ENCODE peak calls at places on chromosomes 12 and 14, in four cellular contexts. Y, I, V and P are unnamed samples.

GRCh38 chr14:62071029-62071428 is 308.8 kb downstream of the SNAPC1 start:
- DNase-seq in Y (no peak), I (peak), V (peak), P (no peak)

GRCh38 chr12:87025976-87026375 is 769.8 kb upstream of the MGAT4C start:
- DNase-seq in Y (no peak), I (no peak), V (no peak), P (no peak)

GRCh38 chr12:111546758-111547383 is 52.2 kb downstream of the ATXN2 start:
- DNase-seq in Y (no peak), I (peak), V (peak), P (no peak)

GRCh38 chr14:24956104-24956503 is 93.8 kb downstream of the STXBP6 start:
- DNase-seq in Y (no peak), I (no peak), V (no peak), P (no peak)

GRCh38 chr12:90122716-90123115 is 414.1 kb upstream of the ATP2B1 start:
- DNase-seq in Y (no peak), I (no peak), V (no peak), P (no peak)

GRCh38 chr12:109500406-109501185 is 23.2 kb downstream of the UBE3B start:
- DNase-seq in Y (no peak), I (no peak), V (no peak), P (no peak)

GRCh38 chr12:57899010-57899662 is 42.2 kb upstream of the ATP23 start:
- DNase-seq in Y (no peak), I (peak), V (peak), P (no peak)

GRCh38 chr14:100494645-100495044 is 92.6 kb downstream of the BEGAIN start:
- DNase-seq in Y (no peak), I (no peak), V (no peak), P (no peak)

GRCh38 chr12:49959570-49960473 is 1.9 kb upstream of the AQP5 start:
- DNase-seq in Y (peak), I (no peak), V (peak), P (no peak)

GRCh38 chr12:32437095-32437515 is 37.7 kb downstream of the FGD4 start:
- DNase-seq in Y (no peak), I (peak), V (peak), P (peak)

GRCh38 chr14:96424104-96424989 is 32.4 kb downstream of the AK7 start:
- DNase-seq in Y (peak), I (peak), V (peak), P (peak)

GRCh38 chr14:65482769-65483438 is 70.4 kb downstream of the FUT8 start:
- DNase-seq in Y (no peak), I (no peak), V (peak), P (no peak)

GRCh38 chr12:3293013-3293412 is 198.0 kb upstream of the PRMT8 start:
- DNase-seq in Y (no peak), I (no peak), V (no peak), P (no peak)

GRCh38 chr12:110677206-110677911 is 11.6 kb downstream of the HVCN1 start:
- DNase-seq in Y (no peak), I (no peak), V (no peak), P (no peak)

GRCh38 chr14:60326274-60326673 is 77.3 kb downstream of the PPM1A start:
- DNase-seq in Y (no peak), I (no peak), V (no peak), P (no peak)

GRCh38 chr12:44372259-44372658 is 503.9 kb downstream of the NELL2 start:
- DNase-seq in Y (no peak), I (peak), V (no peak), P (peak)

GRCh38 chr12:124786065-124786964 is 77.3 kb downstream of the SCARB1 start:
- DNase-seq in Y (peak), I (peak), V (peak), P (peak)

GRCh38 chr12:104163631-104164030 is 25.6 kb upstream of the NFYB start:
- DNase-seq in Y (no peak), I (no peak), V (no peak), P (no peak)

GRCh38 chr14:68140111-68140741 is 320.6 kb downstream of the RAD51B start:
- DNase-seq in Y (no peak), I (peak), V (peak), P (peak)

GRCh38 chr14:70451874-70452273 is at the start of gene ADAM21:
- DNase-seq in Y (no peak), I (no peak), V (no peak), P (no peak)

GRCh38 chr12:119179335-119180021 is 747 bp downstream of the HSPB8 start:
- DNase-seq in Y (no peak), I (peak), V (peak), P (no peak)

GRCh38 chr14:105093426-105094192 is 28.4 kb upstream of the GPR132 start:
- DNase-seq in Y (peak), I (peak), V (peak), P (no peak)

GRCh38 chr14:40697221-40697620 is 909.5 kb upstream of the LRFN5 start:
- DNase-seq in Y (no peak), I (no peak), V (no peak), P (no peak)

DNA sequence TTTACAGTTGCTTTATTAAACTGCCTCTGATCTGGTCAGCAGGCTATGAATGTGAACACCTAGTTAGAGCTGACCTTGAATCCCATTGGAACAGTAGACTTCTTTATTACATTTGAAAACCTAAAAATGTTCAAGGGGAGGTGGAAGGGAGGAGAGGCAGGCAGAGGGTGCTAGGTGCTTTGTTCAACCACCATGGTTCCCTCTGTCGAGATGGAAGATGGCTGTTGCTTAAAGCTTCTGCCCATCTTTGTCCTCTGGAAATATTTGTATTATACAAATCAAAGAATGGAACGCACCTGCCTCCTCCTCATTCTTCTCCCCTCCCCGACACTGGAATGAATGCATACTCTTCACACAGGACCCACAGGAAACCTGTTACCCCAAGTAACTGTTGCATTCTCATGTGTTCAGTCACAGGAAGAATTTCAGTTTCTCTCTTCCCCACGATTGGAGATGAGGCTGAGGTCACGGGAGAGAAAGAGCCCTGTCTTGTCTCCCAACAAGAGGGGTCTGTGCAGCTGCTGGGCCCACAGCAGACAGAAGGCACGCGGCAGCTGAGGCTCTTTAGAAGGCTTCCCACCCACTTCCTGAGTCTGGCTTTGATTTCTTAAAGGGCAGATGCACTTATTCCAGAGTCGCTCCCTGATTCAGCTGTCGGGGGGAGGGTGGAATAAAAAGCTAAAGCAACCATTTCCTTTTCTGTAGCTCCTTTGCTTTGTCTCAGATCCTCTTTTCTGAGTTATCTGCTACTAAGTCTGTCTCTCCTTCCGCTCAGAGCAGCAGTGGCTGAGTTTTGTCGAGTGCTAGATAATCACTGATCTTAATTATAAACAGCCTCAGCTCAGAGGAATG is 217.9 kb upstream of the BTG1 start:
- DNase-seq in Y (peak), I (peak), V (peak), P (no peak)
- H3K4me3 ChIP-seq in Y (peak), I (peak), V (peak), P (no peak)

GRCh38 chr12:95073698-95074520 is 491 bp upstream of the NR2C1 start:
- DNase-seq in Y (peak), I (no peak), V (no peak), P (no peak)
- TF ChIP-seq CTCF in Y (peak), I (peak), V (peak), P (peak)

DNA sequence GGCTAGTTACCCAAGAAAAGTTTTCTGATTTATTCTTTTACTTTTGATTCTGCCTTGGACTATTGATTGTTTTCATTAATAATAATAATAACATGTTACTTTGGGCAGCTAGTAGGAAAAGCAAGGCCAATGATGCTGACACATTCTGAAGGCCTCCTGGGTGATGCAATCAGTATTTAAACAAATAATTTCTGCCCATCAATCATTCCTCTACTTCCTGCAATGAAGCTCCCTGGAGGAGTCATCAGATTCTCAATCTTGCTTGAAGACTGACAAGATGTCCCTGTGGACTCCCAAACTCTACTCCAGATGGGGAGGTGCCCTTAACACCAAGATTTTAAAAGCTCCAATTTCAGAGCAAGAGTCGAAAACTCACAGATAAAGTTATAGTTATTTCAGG is at the start of gene SPX:
- DNase-seq in Y (no peak), I (peak), V (peak), P (no peak)
- H3K4me3 ChIP-seq in Y (peak), I (peak), V (peak), P (peak)

GRCh38 chr12:13587721-13588389 is 391.3 kb downstream of the EMP1 start:
- DNase-seq in Y (no peak), I (no peak), V (no peak), P (no peak)
- TF ChIP-seq CTCF in Y (no peak), I (no peak), V (no peak), P (no peak)

GRCh38 chr12:56657416-56658379 is 11.9 kb upstream of the ATP5F1B start:
- DNase-seq in Y (no peak), I (no peak), V (no peak), P (no peak)

GRCh38 chr12:56661560-56661959 is 15.8 kb upstream of the ATP5F1B start:
- DNase-seq in Y (no peak), I (no peak), V (no peak), P (no peak)

GRCh38 chr12:56661979-56662638 is 16.3 kb upstream of the ATP5F1B start:
- DNase-seq in Y (no peak), I (no peak), V (no peak), P (no peak)

GRCh38 chr12:56658921-56659320 is 13.1 kb upstream of the ATP5F1B start:
- DNase-seq in Y (no peak), I (no peak), V (no peak), P (no peak)
- H3K4me3 ChIP-seq in Y (no peak), I (no peak), V (no peak), P (no peak)

GRCh38 chr14:72178517-72178916 is 246.3 kb downstream of the RGS6 start:
- DNase-seq in Y (no peak), I (no peak), V (no peak), P (no peak)
- TF ChIP-seq CTCF in Y (no peak), I (no peak), V (no peak), P (no peak)